ENCODE peak calls at places on chromosomes 6 and 20, in four cellular contexts. One of them, this sample, is unnamed.
A peak's percentile ranks its signal among the peaks of the same experiment; 100 is the strongest.

GRCh38 chr6:116595247-116595646 is 21.0 kb upstream of the RSPH4A start:
- DNase-seq in H1: no peak
- DNase-seq in mesendoderm: no peak
- DNase-seq in IMR-90: no peak
- DNase-seq in this sample: no peak

GRCh38 chr6:1885576-1886003 is 275.9 kb downstream of the FOXC1 start:
- DNase-seq in IMR-90: no peak
- DNase-seq in H1: no peak
- DNase-seq in mesendoderm: no peak
- DNase-seq in this sample: no peak

GRCh38 chr6:136628996-136629395 is 78.8 kb upstream of the MAP7 start:
- DNase-seq in H1: no peak
- DNase-seq in IMR-90: peak; percentile 28
- DNase-seq in mesendoderm: no peak
- DNase-seq in this sample: no peak

GRCh38 chr6:4698901-4699659 is 77.1 kb upstream of the CDYL start:
- DNase-seq in IMR-90: no peak
- DNase-seq in mesendoderm: no peak
- DNase-seq in H1: no peak
- DNase-seq in this sample: no peak

GRCh38 chr6:54262956-54263355 is 45.3 kb upstream of the TINAG start:
- DNase-seq in mesendoderm: no peak
- DNase-seq in IMR-90: no peak
- DNase-seq in H1: no peak
- DNase-seq in this sample: no peak

GRCh38 chr6:131281471-131282270 is 146.4 kb downstream of the AKAP7 start:
- DNase-seq in mesendoderm: peak; percentile 69
- DNase-seq in H1: no peak
- DNase-seq in IMR-90: peak; percentile 17
- DNase-seq in this sample: peak; percentile 69

GRCh38 chr20:46979603-46980241 is 85.1 kb downstream of the EYA2 start:
- DNase-seq in IMR-90: no peak
- DNase-seq in mesendoderm: no peak
- DNase-seq in H1: no peak
- DNase-seq in this sample: no peak

GRCh38 chr20:10521068-10521834 is 86.1 kb downstream of the SLX4IP start:
- DNase-seq in mesendoderm: no peak
- DNase-seq in H1: no peak
- DNase-seq in IMR-90: peak; percentile 89
- DNase-seq in this sample: no peak

GRCh38 chr20:45909336-45909808 is 2.6 kb downstream of the PLTP start:
- DNase-seq in IMR-90: no peak
- DNase-seq in mesendoderm: no peak
- DNase-seq in H1: no peak
- DNase-seq in this sample: no peak

GRCh38 chr6:166644631-166645030 is 17.6 kb upstream of the RPS6KA2 start:
- DNase-seq in IMR-90: no peak
- DNase-seq in mesendoderm: peak; percentile 36
- DNase-seq in H1: no peak
- DNase-seq in this sample: no peak

GRCh38 chr6:169427856-169428255 is 174.2 kb upstream of the THBS2 start:
- DNase-seq in IMR-90: peak; percentile 80
- DNase-seq in mesendoderm: peak; percentile 71
- DNase-seq in H1: no peak
- DNase-seq in this sample: no peak

GRCh38 chr6:145875496-145876244 is 61.1 kb upstream of the FBXO30 start:
- DNase-seq in IMR-90: no peak
- DNase-seq in H1: no peak
- DNase-seq in mesendoderm: no peak
- DNase-seq in this sample: no peak

GRCh38 chr20:50052550-50052949 is 60.4 kb downstream of the UBE2V1 start:
- DNase-seq in mesendoderm: no peak
- DNase-seq in H1: no peak
- DNase-seq in IMR-90: no peak
- DNase-seq in this sample: no peak

GRCh38 chr6:157139054-157139708 is 184.1 kb downstream of the TMEM242 start:
- DNase-seq in H1: no peak
- DNase-seq in IMR-90: no peak
- DNase-seq in mesendoderm: peak; percentile 51
- DNase-seq in this sample: peak; percentile 66

GRCh38 chr6:52233975-52234823 is 10.1 kb downstream of the IL17F start:
- DNase-seq in mesendoderm: peak; percentile 80
- DNase-seq in H1: peak; percentile 25
- DNase-seq in IMR-90: peak; percentile 63
- DNase-seq in this sample: peak; percentile 70

GRCh38 chr20:37833172-37833915 is 69.6 kb upstream of the VSTM2L start:
- DNase-seq in mesendoderm: no peak
- DNase-seq in H1: no peak
- DNase-seq in IMR-90: no peak
- DNase-seq in this sample: no peak

GRCh38 chr6:130679684-130680083 is 147.5 kb upstream of the SMLR1 start:
- DNase-seq in H1: no peak
- DNase-seq in IMR-90: no peak
- DNase-seq in mesendoderm: no peak
- DNase-seq in this sample: no peak

GRCh38 chr20:45363611-45364492 is 896 bp downstream of the SYS1 start:
- DNase-seq in H1: no peak
- DNase-seq in IMR-90: no peak
- DNase-seq in mesendoderm: no peak
- DNase-seq in this sample: peak; percentile 24

GRCh38 chr6:52640170-52640569 is 30.7 kb upstream of the TMEM14A start:
- DNase-seq in IMR-90: peak; percentile 87
- DNase-seq in H1: no peak
- DNase-seq in mesendoderm: no peak
- DNase-seq in this sample: no peak

GRCh38 chr6:104955927-104956662 is 812 bp upstream of the LIN28B start:
- DNase-seq in IMR-90: no peak
- DNase-seq in H1: peak; percentile 72
- DNase-seq in mesendoderm: peak; percentile 94
- DNase-seq in this sample: peak; percentile 85

GRCh38 chr6:132725947-132726607 is 12.2 kb upstream of the VNN1 start:
- DNase-seq in mesendoderm: no peak
- DNase-seq in H1: no peak
- DNase-seq in IMR-90: no peak
- DNase-seq in this sample: no peak

DNA sequence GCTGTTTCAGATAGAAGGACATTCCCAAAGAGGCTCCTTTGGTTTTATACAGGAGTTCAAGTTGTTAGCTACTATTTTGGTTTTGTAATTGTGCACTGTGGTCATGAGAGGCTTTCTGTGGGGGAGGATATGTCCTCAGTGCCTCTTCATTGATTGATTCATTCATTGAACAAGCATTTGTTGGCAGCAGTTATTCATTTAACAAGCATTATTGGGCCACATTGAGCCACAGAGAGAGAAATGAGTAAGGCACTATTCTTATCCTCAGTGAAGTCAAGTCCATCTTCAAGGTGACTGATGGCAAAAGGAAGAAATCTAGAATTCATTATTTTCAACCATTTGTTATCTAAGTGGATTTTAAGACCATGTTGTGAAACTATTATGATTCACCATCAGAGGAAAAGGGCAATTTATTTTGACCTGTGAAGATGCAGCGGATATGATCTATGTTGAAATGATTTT is 697.2 kb upstream of the CITED2 start:
- DNase-seq in mesendoderm: no peak
- DNase-seq in IMR-90: peak; percentile 79
- DNase-seq in H1: no peak
- DNase-seq in this sample: no peak
- H3K18ac ChIP-seq in mesendoderm: no peak overlapping the region
- H3K18ac ChIP-seq in IMR-90: peak overlapping the region; percentile 85
- H3K18ac ChIP-seq in H1: no peak overlapping the region
- H3K18ac ChIP-seq in this sample: no peak overlapping the region

DNA sequence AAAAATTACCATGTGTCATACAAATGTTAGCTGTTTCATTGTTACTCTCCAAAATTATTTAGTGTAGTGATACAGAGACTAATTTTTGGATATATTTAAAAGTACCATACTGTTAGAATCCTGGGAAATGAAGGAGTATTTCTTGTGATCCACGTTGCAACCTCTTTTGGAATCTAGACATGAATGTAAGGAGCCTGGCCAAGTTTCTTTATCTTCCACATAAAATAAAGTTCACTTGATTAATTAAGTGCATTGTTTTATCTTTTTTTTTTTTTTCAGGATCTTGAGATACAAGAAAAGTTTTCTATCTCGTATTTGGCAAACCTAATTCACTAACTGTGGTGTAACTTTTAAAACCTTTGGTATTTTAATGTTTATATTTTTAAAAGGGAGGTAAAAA is 270.7 kb downstream of the SOX4 start:
- DNase-seq in IMR-90: no peak
- DNase-seq in mesendoderm: no peak
- DNase-seq in H1: no peak
- DNase-seq in this sample: no peak
- H4K5ac ChIP-seq in IMR-90: no peak overlapping the region
- H4K5ac ChIP-seq in mesendoderm: no peak overlapping the region
- H4K5ac ChIP-seq in H1: no peak overlapping the region
- H4K5ac ChIP-seq in this sample: no peak overlapping the region

DNA sequence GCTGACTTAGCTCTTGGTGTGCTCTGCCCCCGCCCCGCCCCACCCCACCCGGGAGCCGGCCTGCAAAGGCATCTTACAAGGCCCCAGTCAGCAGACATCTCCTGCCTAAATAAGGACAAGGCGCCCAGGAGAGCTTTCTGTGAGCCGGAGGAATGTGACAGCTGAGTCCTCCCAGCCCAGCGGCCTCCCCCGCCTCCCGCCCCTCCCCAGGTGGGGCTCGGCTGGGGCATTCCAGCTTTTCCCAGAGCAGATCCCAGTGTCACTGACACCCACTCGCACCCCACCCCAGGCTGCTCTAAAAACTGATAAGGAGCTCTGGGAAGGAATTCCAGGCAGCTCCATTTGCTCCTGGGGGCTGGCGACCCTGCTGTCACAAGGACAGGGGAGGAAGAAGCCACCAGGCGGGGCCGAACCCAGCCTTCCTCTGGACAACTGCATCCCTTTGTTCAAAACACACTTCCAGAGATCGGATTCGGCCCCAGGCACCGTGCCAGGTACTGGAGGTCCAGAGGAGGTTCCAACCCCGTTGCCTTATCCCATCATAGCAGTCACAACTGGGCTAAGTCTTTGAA is 49.7 kb downstream of the JPH2 start:
- DNase-seq in mesendoderm: peak; percentile 98
- DNase-seq in H1: peak; percentile 25
- DNase-seq in IMR-90: peak; percentile 38
- DNase-seq in this sample: peak; percentile 55
- H2BK15ac ChIP-seq in mesendoderm: no peak overlapping the region
- H2BK15ac ChIP-seq in H1: no peak overlapping the region
- H2BK15ac ChIP-seq in IMR-90: peak overlapping the region; percentile 100
- H2BK15ac ChIP-seq in this sample: no peak overlapping the region

GRCh38 chr20:9290331-9290730 is 221.4 kb downstream of the PLCB4 start:
- DNase-seq in mesendoderm: no peak
- DNase-seq in IMR-90: no peak
- DNase-seq in H1: no peak
- DNase-seq in this sample: no peak

GRCh38 chr20:9287826-9288225 is 218.9 kb downstream of the PLCB4 start:
- DNase-seq in IMR-90: no peak
- DNase-seq in H1: no peak
- DNase-seq in mesendoderm: no peak
- DNase-seq in this sample: no peak

GRCh38 chr20:9298906-9299305 is 215.5 kb upstream of the LAMP5 start:
- DNase-seq in IMR-90: no peak
- DNase-seq in mesendoderm: no peak
- DNase-seq in H1: no peak
- DNase-seq in this sample: no peak

GRCh38 chr20:9294081-9294480 is 220.3 kb upstream of the LAMP5 start:
- DNase-seq in H1: no peak
- DNase-seq in IMR-90: peak; percentile 84
- DNase-seq in mesendoderm: no peak
- DNase-seq in this sample: no peak

GRCh38 chr20:9293145-9293544 is 221.2 kb upstream of the LAMP5 start:
- DNase-seq in H1: no peak
- DNase-seq in mesendoderm: no peak
- DNase-seq in IMR-90: no peak
- DNase-seq in this sample: no peak
- H3K18ac ChIP-seq in H1: no peak overlapping the region
- H3K18ac ChIP-seq in mesendoderm: no peak overlapping the region
- H3K18ac ChIP-seq in IMR-90: peak overlapping the region; percentile 18
- H3K18ac ChIP-seq in this sample: no peak overlapping the region

DNA sequence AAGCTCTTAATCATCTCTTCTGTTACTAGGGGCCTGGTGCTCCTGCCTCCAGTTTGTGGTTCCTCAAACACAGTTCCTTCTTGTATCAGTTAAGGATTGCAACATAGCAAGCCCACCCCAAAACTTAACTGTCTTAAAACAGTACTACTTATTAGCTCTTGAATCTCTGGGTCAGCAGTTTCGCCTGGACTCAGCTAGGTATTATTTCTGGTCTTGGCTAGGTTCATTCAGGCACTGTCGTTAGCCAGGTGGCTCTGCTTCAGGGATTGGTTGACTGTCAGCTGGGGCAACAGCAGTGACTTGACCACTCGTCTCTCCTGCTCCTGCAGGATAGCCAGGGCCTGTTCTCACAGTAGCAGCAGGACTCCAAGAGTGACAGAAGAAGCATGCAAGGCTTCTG is 30.0 kb upstream of the RALY start:
- DNase-seq in IMR-90: no peak
- DNase-seq in mesendoderm: no peak
- DNase-seq in H1: no peak
- DNase-seq in this sample: no peak
- H4K5ac ChIP-seq in IMR-90: no peak overlapping the region
- H4K5ac ChIP-seq in mesendoderm: no peak overlapping the region
- H4K5ac ChIP-seq in H1: no peak overlapping the region
- H4K5ac ChIP-seq in this sample: no peak overlapping the region

DNA sequence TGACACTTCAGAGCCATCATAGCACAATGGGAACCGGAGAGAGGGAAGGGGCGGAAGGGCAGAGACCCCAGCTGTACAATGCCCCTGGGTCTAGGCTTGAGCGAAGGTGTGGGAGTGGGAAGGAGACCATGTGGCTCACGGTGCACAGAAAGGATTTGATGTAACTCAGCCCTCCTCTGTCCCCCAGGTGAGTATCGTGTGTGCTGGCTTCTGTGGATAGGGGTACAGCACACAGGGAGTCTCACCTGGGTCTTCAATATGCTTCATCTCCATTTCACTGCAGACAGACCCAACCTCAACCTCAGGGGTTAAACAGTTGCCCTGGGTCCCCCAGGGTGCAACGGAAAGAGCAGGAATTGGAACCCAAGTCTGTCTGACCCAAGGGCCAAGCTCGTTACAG is 122.2 kb downstream of the CDH26 start:
- DNase-seq in IMR-90: no peak
- DNase-seq in H1: no peak
- DNase-seq in mesendoderm: no peak
- DNase-seq in this sample: no peak
- H2BK15ac ChIP-seq in IMR-90: no peak overlapping the region
- H2BK15ac ChIP-seq in H1: no peak overlapping the region
- H2BK15ac ChIP-seq in mesendoderm: no peak overlapping the region
- H2BK15ac ChIP-seq in this sample: no peak overlapping the region

GRCh38 chr20:19015326-19015725 is 197.1 kb upstream of the SLC24A3 start:
- DNase-seq in mesendoderm: peak; percentile 62
- DNase-seq in IMR-90: no peak
- DNase-seq in H1: no peak
- DNase-seq in this sample: no peak
- H3K18ac ChIP-seq in mesendoderm: no peak overlapping the region
- H3K18ac ChIP-seq in IMR-90: no peak overlapping the region
- H3K18ac ChIP-seq in H1: no peak overlapping the region
- H3K18ac ChIP-seq in this sample: no peak overlapping the region

DNA sequence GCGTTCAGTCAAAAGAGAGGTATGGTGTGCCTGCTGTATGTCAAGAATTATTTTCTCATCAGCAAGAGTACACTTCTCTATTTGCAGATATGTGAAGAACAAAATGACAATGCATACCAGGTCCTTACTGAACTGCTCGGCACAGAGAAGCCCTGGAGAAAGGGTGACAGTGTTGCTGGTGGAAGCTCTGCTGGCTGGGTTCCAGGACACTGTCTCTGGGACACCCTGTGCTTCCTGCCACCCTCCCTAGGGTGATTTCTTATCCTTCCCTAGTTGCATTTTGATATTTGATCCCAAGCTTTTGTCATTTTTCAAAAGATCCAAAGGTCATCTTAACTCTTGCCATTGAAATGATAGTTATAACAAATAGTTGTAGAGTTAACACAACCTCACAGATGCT is 8.3 kb upstream of the CST5 start:
- DNase-seq in IMR-90: no peak
- DNase-seq in H1: no peak
- DNase-seq in mesendoderm: no peak
- DNase-seq in this sample: no peak
- H4K5ac ChIP-seq in IMR-90: no peak overlapping the region
- H4K5ac ChIP-seq in H1: no peak overlapping the region
- H4K5ac ChIP-seq in mesendoderm: no peak overlapping the region
- H4K5ac ChIP-seq in this sample: no peak overlapping the region